ENCODE peak calls at places on chromosome 13, in four cellular contexts. K, C, Z and Q are unnamed samples.

GRCh38 chr13:109730832-109731335 is 55.5 kb downstream of the IRS2 start:
- DNase-seq in K (no peak), Z (no peak), C (no peak), Q (no peak)

GRCh38 chr13:49602005-49602404 is 16.6 kb upstream of the RCBTB1 start:
- DNase-seq in Z (no peak), K (no peak), C (no peak), Q (no peak)

GRCh38 chr13:26561636-26562537 is 4.4 kb downstream of the WASF3 start:
- DNase-seq in K (peak), Z (peak), C (no peak), Q (peak)

GRCh38 chr13:110925023-110925608 is 10.2 kb upstream of the ANKRD10 start:
- DNase-seq in Z (no peak), K (no peak), C (no peak), Q (peak)

GRCh38 chr13:43364210-43365041 is 341.0 kb downstream of the DNAJC15 start:
- DNase-seq in C (no peak), K (peak), Z (peak), Q (peak)

GRCh38 chr13:113906566-113906965 is 42.7 kb upstream of the GAS6 start:
- DNase-seq in C (peak), K (no peak), Z (no peak), Q (no peak)

GRCh38 chr13:113643593-113643992 is 14.4 kb downstream of the ATP4B start:
- DNase-seq in K (no peak), C (no peak), Z (no peak), Q (peak)

GRCh38 chr13:25977216-25977615 is 74.6 kb downstream of the SHISA2 start:
- DNase-seq in Z (no peak), K (no peak), C (no peak), Q (no peak)

GRCh38 chr13:97307882-97308624 is 85.9 kb downstream of the MBNL2 start:
- DNase-seq in K (peak), C (no peak), Z (no peak), Q (peak)
- H3K4me3 ChIP-seq in K (no peak), C (no peak), Z (no peak), Q (no peak)

DNA sequence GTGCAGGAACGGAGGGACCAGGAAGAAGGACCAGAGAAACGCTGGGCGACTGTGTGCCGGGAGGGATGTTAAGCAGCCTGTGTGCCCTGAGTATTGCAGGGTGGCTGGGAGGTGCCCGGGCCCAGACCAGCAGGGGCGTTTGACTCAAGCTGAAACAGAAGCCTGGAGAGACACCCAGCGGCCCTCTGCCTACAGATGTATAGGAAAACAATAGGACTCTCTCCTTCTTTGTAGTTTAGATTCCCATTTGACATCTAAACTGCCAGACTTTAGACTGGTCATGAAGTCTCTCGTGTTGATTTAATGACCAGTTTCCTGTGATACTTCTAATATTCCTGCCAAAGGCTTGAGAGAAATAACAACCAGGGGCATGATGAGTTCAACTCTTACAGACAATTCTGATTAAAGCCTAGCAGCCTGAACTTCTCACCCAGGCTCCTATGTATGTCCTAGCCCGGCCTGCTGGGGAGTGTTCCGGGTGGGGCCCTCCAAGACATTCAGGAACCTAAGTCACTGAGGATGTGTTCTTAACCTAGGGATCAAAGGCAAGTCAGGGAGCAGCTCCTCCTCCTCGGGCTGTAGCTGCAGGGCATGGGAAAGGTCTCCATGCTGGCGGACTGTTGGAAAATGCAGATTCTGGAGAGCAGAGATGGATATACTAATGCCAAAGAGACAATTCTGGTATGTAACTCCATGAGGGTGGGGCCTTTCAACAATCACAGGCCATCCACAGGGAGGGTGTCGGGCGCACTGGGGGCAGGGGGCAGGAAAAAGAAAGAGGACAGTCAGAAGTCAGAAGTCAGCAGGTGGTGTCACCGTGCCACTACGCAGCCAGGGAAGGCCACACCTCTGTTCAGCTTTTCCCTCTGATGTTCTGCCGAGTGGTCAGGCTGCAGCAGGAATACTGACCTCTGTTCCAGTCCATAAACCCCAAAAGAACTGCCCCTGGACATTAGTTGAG is 131.9 kb downstream of the STARD13 start:
- DNase-seq in C (no peak), Z (no peak), K (peak), Q (peak)
- H3K4me3 ChIP-seq in C (no peak), Z (no peak), K (no peak), Q (no peak)

GRCh38 chr13:78632956-78633355 is 26.0 kb downstream of the OBI1 start:
- DNase-seq in Z (no peak), K (no peak), C (no peak), Q (peak)

GRCh38 chr13:78636493-78636892 is 22.5 kb downstream of the OBI1 start:
- DNase-seq in C (no peak), K (no peak), Z (no peak), Q (no peak)

GRCh38 chr13:78638216-78638615 is 20.7 kb downstream of the OBI1 start:
- DNase-seq in K (no peak), C (no peak), Z (no peak), Q (no peak)
- H3K4me3 ChIP-seq in K (no peak), C (no peak), Z (no peak), Q (no peak)

GRCh38 chr13:51583469-51583874 is 790 bp upstream of the WDFY2 start:
- DNase-seq in C (no peak), K (no peak), Z (no peak), Q (no peak)
- H3K4me3 ChIP-seq in C (no peak), K (peak), Z (peak), Q (peak)

GRCh38 chr13:75762066-75762937 is 126.2 kb downstream of the LMO7 start:
- DNase-seq in K (peak), C (no peak), Z (no peak), Q (no peak)
- H3K4me3 ChIP-seq in K (peak), C (peak), Z (no peak), Q (no peak)

DNA sequence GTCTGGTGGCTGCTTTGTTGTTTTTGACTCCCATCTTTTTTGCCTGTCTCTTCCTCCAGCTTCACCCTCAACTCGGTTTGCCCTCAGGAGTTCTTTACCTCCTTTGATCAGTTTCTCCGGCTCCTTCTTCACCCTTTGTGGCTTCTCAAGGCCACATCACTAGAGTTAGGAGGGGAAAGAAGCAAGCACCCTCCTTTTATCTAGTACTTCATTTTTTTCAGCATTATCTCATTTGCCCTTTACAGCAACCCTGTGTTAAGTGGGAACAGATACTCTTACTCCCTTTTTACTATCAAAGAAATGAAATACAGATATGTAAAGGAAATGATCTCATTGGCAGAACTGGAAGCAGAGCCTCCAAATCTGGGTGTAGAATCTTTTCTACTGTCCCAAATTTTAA is 26.9 kb downstream of the RAP2A start:
- DNase-seq in K (no peak), C (no peak), Z (no peak), Q (no peak)
- H3K4me3 ChIP-seq in K (no peak), C (no peak), Z (no peak), Q (no peak)

GRCh38 chr13:51802601-51803000 is 1.4 kb downstream of the DHRS12 start:
- DNase-seq in K (no peak), Z (no peak), C (no peak), Q (no peak)
- H3K4me3 ChIP-seq in K (no peak), Z (no peak), C (no peak), Q (no peak)

GRCh38 chr13:112067121-112067741 is at the start of gene SOX1:
- DNase-seq in K (no peak), Z (no peak), C (no peak), Q (peak)
- H3K4me3 ChIP-seq in K (no peak), Z (no peak), C (peak), Q (peak)

DNA sequence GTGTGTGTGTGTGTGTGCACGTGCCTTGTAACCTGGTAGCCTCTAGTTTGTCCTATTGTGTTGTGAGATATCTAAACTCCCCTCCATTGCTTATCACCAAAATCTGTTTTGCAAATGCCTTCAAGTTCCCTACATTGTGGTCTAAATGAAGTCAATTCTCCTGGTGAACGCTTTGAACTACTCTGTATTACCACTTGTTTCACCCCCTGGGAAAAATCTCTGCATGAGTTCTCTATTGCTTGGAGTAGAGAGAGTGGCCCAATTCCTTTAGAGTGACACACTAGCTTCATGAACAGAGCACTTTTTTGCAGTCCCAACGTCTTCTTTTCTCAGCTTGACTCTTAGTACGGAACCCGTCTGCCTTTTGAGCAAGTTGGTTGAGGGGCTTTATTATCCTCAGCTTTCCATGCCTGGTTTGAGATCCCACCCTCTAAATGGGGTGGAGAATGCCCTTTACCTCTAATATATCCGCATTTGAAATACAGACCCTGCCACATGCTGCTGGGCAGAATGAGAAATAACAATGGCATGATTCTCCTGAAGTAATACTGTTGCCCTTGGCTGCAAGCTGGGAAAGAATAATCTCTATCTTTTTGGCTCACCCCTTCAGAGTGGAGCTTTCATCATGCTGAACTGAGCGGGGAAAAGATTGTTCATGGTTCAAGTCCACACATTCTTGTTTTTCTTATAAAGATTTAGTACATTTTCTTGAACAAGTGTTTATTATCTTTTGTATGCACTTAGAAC is 2545.3 kb downstream of the PCDH9 start:
- DNase-seq in C (no peak), K (peak), Z (no peak), Q (peak)
- H3K4me3 ChIP-seq in C (no peak), K (no peak), Z (no peak), Q (no peak)

DNA sequence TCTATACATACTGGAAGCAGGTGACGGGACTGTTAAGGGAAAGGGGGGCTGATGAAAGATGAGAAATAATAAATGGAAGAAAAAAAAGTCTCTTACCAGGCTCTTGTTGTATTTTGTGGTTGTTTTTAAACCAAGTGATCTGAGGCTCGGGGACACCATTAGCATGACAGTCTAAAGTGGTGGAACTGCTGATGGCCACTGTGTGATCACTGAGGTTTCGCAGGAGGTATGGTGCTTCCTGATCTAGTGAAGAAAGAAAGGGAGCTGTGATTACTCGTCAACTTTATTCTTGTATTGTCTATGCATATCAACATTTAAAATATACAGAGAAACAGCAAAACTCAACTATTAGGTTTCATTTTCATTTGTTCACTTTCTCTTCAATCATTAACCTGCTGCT is 110.1 kb downstream of the FLT1 start:
- DNase-seq in K (no peak), C (no peak), Z (no peak), Q (no peak)
- H3K4me3 ChIP-seq in K (no peak), C (no peak), Z (no peak), Q (no peak)